ENCODE peak calls at places on chromosomes 6 and 20, in five cellular contexts. One of them, this sample, is unnamed.

GRCh38 chr20:9555781-9556180 is 41.4 kb downstream of the LAMP5 start:
- DNase-seq in progenitor cell of endocrine pancreas: no peak
- DNase-seq in GM20000: no peak
- DNase-seq in coronary artery: no peak
- DNase-seq in HFFc6: peak; percentile 26
- DNase-seq in this sample: no peak

GRCh38 chr6:17193376-17193775 is 87.8 kb upstream of the RBM24 start:
- DNase-seq in progenitor cell of endocrine pancreas: no peak
- DNase-seq in GM20000: no peak
- DNase-seq in coronary artery: no peak
- DNase-seq in HFFc6: peak; percentile 16
- DNase-seq in this sample: no peak

GRCh38 chr6:112337209-112337638 is 9.9 kb upstream of the RFPL4B start:
- DNase-seq in progenitor cell of endocrine pancreas: peak; percentile 18
- DNase-seq in GM20000: no peak
- DNase-seq in coronary artery: no peak
- DNase-seq in HFFc6: peak; percentile 87
- DNase-seq in this sample: no peak

GRCh38 chr20:59600472-59600871 is 3.9 kb upstream of the PHACTR3 start:
- DNase-seq in progenitor cell of endocrine pancreas: no peak
- DNase-seq in GM20000: no peak
- DNase-seq in coronary artery: no peak
- DNase-seq in HFFc6: no peak
- DNase-seq in this sample: no peak

GRCh38 chr20:35743693-35744491 is 1.8 kb upstream of the RBM39 start:
- DNase-seq in progenitor cell of endocrine pancreas: no peak
- DNase-seq in GM20000: no peak
- DNase-seq in coronary artery: no peak
- DNase-seq in HFFc6: no peak
- DNase-seq in this sample: no peak

GRCh38 chr20:8309638-8310037 is 177.6 kb downstream of the PLCB1 start:
- DNase-seq in progenitor cell of endocrine pancreas: no peak
- DNase-seq in GM20000: no peak
- DNase-seq in coronary artery: no peak
- DNase-seq in HFFc6: no peak
- DNase-seq in this sample: no peak

GRCh38 chr6:138593100-138593877 is 94.0 kb upstream of the NHSL1 start:
- DNase-seq in progenitor cell of endocrine pancreas: no peak
- DNase-seq in GM20000: peak; percentile 51
- DNase-seq in coronary artery: no peak
- DNase-seq in HFFc6: peak; percentile 98
- DNase-seq in this sample: peak; percentile 49

GRCh38 chr20:5061209-5061608 is 58.5 kb downstream of the PCNA start:
- DNase-seq in progenitor cell of endocrine pancreas: no peak
- DNase-seq in GM20000: no peak
- DNase-seq in coronary artery: no peak
- DNase-seq in HFFc6: peak; percentile 21
- DNase-seq in this sample: no peak

GRCh38 chr20:33687370-33687915 is 1.3 kb upstream of the E2F1 start:
- DNase-seq in progenitor cell of endocrine pancreas: no peak
- DNase-seq in GM20000: no peak
- DNase-seq in coronary artery: no peak
- DNase-seq in HFFc6: no peak
- DNase-seq in this sample: no peak

GRCh38 chr6:33967966-33968724 is 164.3 kb upstream of the MLN start:
- DNase-seq in progenitor cell of endocrine pancreas: no peak
- DNase-seq in GM20000: no peak
- DNase-seq in coronary artery: no peak
- DNase-seq in HFFc6: peak; percentile 25
- DNase-seq in this sample: no peak

GRCh38 chr20:63093966-63094766 is 87.4 kb upstream of the BHLHE23 start:
- DNase-seq in progenitor cell of endocrine pancreas: no peak
- DNase-seq in GM20000: no peak
- DNase-seq in coronary artery: peak; percentile 56
- DNase-seq in HFFc6: no peak
- DNase-seq in this sample: no peak

GRCh38 chr20:36717657-36718056 is 28.2 kb downstream of the NDRG3 start:
- DNase-seq in progenitor cell of endocrine pancreas: no peak
- DNase-seq in GM20000: no peak
- DNase-seq in coronary artery: no peak
- DNase-seq in HFFc6: peak; percentile 2
- DNase-seq in this sample: no peak

GRCh38 chr20:48148020-48148419 is 362.7 kb upstream of the SULF2 start:
- DNase-seq in progenitor cell of endocrine pancreas: no peak
- DNase-seq in GM20000: no peak
- DNase-seq in coronary artery: no peak
- DNase-seq in HFFc6: no peak
- DNase-seq in this sample: no peak

GRCh38 chr6:74973621-74974020 is 232.2 kb downstream of the COL12A1 start:
- DNase-seq in progenitor cell of endocrine pancreas: no peak
- DNase-seq in GM20000: no peak
- DNase-seq in coronary artery: no peak
- DNase-seq in HFFc6: no peak
- DNase-seq in this sample: no peak

GRCh38 chr6:142568857-142569597 is 267.2 kb downstream of the ADGRG6 start:
- DNase-seq in progenitor cell of endocrine pancreas: no peak
- DNase-seq in GM20000: no peak
- DNase-seq in coronary artery: no peak
- DNase-seq in HFFc6: peak; percentile 84
- DNase-seq in this sample: no peak

GRCh38 chr6:166586424-166587156 is at the start of gene RAMACL:
- DNase-seq in progenitor cell of endocrine pancreas: no peak
- DNase-seq in GM20000: peak; percentile 88
- DNase-seq in coronary artery: no peak
- DNase-seq in HFFc6: no peak
- DNase-seq in this sample: peak; percentile 82

GRCh38 chr6:156933201-156934053 is 156.2 kb downstream of the ARID1B start:
- DNase-seq in progenitor cell of endocrine pancreas: peak; percentile 28
- DNase-seq in GM20000: no peak
- DNase-seq in coronary artery: no peak
- DNase-seq in HFFc6: no peak
- DNase-seq in this sample: no peak

GRCh38 chr6:31498748-31499147 is 803 bp downstream of the MICB start:
- DNase-seq in progenitor cell of endocrine pancreas: no peak
- DNase-seq in GM20000: no peak
- DNase-seq in coronary artery: no peak
- DNase-seq in HFFc6: no peak
- DNase-seq in this sample: no peak

GRCh38 chr20:5033566-5033965 is 32.3 kb upstream of the SLC23A2 start:
- DNase-seq in progenitor cell of endocrine pancreas: no peak
- DNase-seq in GM20000: no peak
- DNase-seq in coronary artery: no peak
- DNase-seq in HFFc6: peak; percentile 28
- DNase-seq in this sample: no peak

GRCh38 chr20:36154696-36155628 is at the start of gene EPB41L1:
- DNase-seq in progenitor cell of endocrine pancreas: peak; percentile 23
- DNase-seq in GM20000: peak; percentile 42
- DNase-seq in coronary artery: no peak
- DNase-seq in HFFc6: no peak
- DNase-seq in this sample: no peak

GRCh38 chr6:26159417-26160273 is 72.4 kb downstream of the HFE start:
- DNase-seq in progenitor cell of endocrine pancreas: no peak
- DNase-seq in GM20000: no peak
- DNase-seq in coronary artery: no peak
- DNase-seq in HFFc6: peak; percentile 25
- DNase-seq in this sample: peak; percentile 21

GRCh38 chr6:91659881-91660280 is 1073.0 kb upstream of the MAP3K7 start:
- DNase-seq in progenitor cell of endocrine pancreas: no peak
- DNase-seq in GM20000: no peak
- DNase-seq in coronary artery: no peak
- DNase-seq in HFFc6: no peak
- DNase-seq in this sample: no peak

GRCh38 chr6:49939993-49940498 is 23.9 kb downstream of the DEFB114 start:
- DNase-seq in progenitor cell of endocrine pancreas: no peak
- DNase-seq in GM20000: no peak
- DNase-seq in coronary artery: no peak
- DNase-seq in HFFc6: no peak
- DNase-seq in this sample: no peak

GRCh38 chr6:87722831-87723726 is 21.0 kb upstream of the AKIRIN2 start:
- DNase-seq in progenitor cell of endocrine pancreas: no peak
- DNase-seq in GM20000: no peak
- DNase-seq in coronary artery: peak; percentile 75
- DNase-seq in HFFc6: peak; percentile 97
- DNase-seq in this sample: no peak

GRCh38 chr20:717271-717670 is 41.7 kb upstream of the SCRT2 start:
- DNase-seq in progenitor cell of endocrine pancreas: no peak
- DNase-seq in GM20000: no peak
- DNase-seq in coronary artery: no peak
- DNase-seq in HFFc6: no peak
- DNase-seq in this sample: no peak

GRCh38 chr6:145028144-145028818 is 707.0 kb downstream of the EPM2A start:
- DNase-seq in progenitor cell of endocrine pancreas: no peak
- DNase-seq in GM20000: peak; percentile 33
- DNase-seq in coronary artery: no peak
- DNase-seq in HFFc6: peak; percentile 44
- DNase-seq in this sample: peak; percentile 31

GRCh38 chr6:2237001-2237400 is 8.4 kb downstream of the GMDS start:
- DNase-seq in progenitor cell of endocrine pancreas: no peak
- DNase-seq in GM20000: no peak
- DNase-seq in coronary artery: no peak
- DNase-seq in HFFc6: peak; percentile 84
- DNase-seq in this sample: no peak

GRCh38 chr20:56653221-56653620 is 24.1 kb downstream of the TFAP2C start:
- DNase-seq in progenitor cell of endocrine pancreas: no peak
- DNase-seq in GM20000: no peak
- DNase-seq in coronary artery: no peak
- DNase-seq in HFFc6: peak; percentile 9
- DNase-seq in this sample: no peak

GRCh38 chr20:49248879-49249665 is 28.8 kb downstream of the ZNFX1 start:
- DNase-seq in progenitor cell of endocrine pancreas: no peak
- DNase-seq in GM20000: no peak
- DNase-seq in coronary artery: no peak
- DNase-seq in HFFc6: no peak
- DNase-seq in this sample: no peak

GRCh38 chr20:45229264-45230056 is 8.3 kb downstream of the SEMG2 start:
- DNase-seq in progenitor cell of endocrine pancreas: no peak
- DNase-seq in GM20000: peak; percentile 22
- DNase-seq in coronary artery: no peak
- DNase-seq in HFFc6: no peak
- DNase-seq in this sample: peak; percentile 26

GRCh38 chr6:131909408-131910218 is 41.6 kb downstream of the CCN2 start:
- DNase-seq in progenitor cell of endocrine pancreas: peak; percentile 56
- DNase-seq in GM20000: peak; percentile 61
- DNase-seq in coronary artery: peak; percentile 78
- DNase-seq in HFFc6: peak; percentile 71
- DNase-seq in this sample: peak; percentile 55

GRCh38 chr6:14804444-14805210 is 441.2 kb upstream of the JARID2 start:
- DNase-seq in progenitor cell of endocrine pancreas: no peak
- DNase-seq in GM20000: no peak
- DNase-seq in coronary artery: peak; percentile 76
- DNase-seq in HFFc6: peak; percentile 93
- DNase-seq in this sample: no peak
- TF ChIP-seq CTCF in progenitor cell of endocrine pancreas: no peak
- TF ChIP-seq CTCF in GM20000: no peak
- TF ChIP-seq CTCF in coronary artery: no peak
- TF ChIP-seq CTCF in HFFc6: no peak
- TF ChIP-seq CTCF in this sample: no peak

DNA sequence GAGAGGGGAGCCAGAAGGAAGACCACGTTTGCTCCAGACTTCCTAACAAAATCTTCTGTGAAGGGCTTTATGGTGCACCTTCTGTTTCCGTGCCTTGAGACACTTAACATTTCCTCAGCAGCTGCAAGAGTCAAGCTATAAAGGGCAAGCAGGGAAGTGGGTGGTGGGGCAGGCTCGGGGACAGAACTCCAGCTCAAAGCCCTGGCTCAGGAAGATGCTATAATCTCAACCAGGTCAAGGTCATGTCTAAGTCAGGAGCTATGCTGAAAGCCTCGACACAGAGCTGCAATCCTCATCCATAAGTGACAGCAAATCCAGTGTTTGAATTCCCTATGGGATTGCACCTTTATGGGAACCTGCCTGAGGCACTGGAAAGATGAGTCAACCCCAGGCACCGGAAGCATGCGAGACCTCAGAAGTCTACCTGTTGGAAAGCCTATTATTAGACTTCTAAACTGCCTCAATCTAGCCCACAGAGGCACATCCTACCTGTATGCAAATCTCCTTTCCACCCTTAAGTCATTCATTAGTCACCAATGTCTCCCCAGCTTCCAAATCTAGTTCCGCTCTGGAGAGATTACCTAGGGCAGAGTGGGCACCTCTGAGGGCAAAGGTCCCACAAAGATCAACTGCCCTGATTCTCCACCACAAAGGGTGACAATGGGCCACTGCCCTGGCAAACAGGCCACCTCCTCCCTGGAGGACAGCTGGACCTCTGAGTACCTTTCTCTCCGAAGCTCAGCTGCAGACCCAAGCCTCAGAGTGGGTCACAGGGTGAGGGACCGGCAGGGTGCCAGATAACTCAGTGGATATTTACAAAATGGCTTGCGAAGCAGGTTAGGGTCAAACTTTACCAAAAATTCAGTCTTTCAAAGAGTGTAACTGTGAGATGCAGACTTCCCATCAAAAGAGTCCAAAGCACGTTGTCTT is 287.0 kb downstream of the CDC5L start:
- DNase-seq in progenitor cell of endocrine pancreas: no peak
- DNase-seq in GM20000: no peak
- DNase-seq in coronary artery: peak; percentile 59
- DNase-seq in HFFc6: no peak
- DNase-seq in this sample: no peak
- TF ChIP-seq CTCF in progenitor cell of endocrine pancreas: no peak
- TF ChIP-seq CTCF in GM20000: no peak
- TF ChIP-seq CTCF in coronary artery: no peak
- TF ChIP-seq CTCF in HFFc6: no peak
- TF ChIP-seq CTCF in this sample: no peak

GRCh38 chr6:41426888-41427641 is 91.7 kb downstream of the NCR2 start:
- DNase-seq in progenitor cell of endocrine pancreas: no peak
- DNase-seq in GM20000: no peak
- DNase-seq in coronary artery: no peak
- DNase-seq in HFFc6: no peak
- DNase-seq in this sample: no peak
- TF ChIP-seq CTCF in progenitor cell of endocrine pancreas: no peak
- TF ChIP-seq CTCF in GM20000: no peak
- TF ChIP-seq CTCF in coronary artery: no peak
- TF ChIP-seq CTCF in HFFc6: no peak
- TF ChIP-seq CTCF in this sample: no peak

GRCh38 chr6:108883172-108883571 is 35.0 kb downstream of the ARMC2 start:
- DNase-seq in progenitor cell of endocrine pancreas: no peak
- DNase-seq in GM20000: peak; percentile 20
- DNase-seq in coronary artery: no peak
- DNase-seq in HFFc6: no peak
- DNase-seq in this sample: peak; percentile 20

GRCh38 chr6:108888745-108889144 is 40.5 kb downstream of the ARMC2 start:
- DNase-seq in progenitor cell of endocrine pancreas: no peak
- DNase-seq in GM20000: no peak
- DNase-seq in coronary artery: no peak
- DNase-seq in HFFc6: no peak
- DNase-seq in this sample: no peak

GRCh38 chr6:108884211-108885059 is 36.2 kb downstream of the ARMC2 start:
- DNase-seq in progenitor cell of endocrine pancreas: no peak
- DNase-seq in GM20000: no peak
- DNase-seq in coronary artery: no peak
- DNase-seq in HFFc6: no peak
- DNase-seq in this sample: no peak

DNA sequence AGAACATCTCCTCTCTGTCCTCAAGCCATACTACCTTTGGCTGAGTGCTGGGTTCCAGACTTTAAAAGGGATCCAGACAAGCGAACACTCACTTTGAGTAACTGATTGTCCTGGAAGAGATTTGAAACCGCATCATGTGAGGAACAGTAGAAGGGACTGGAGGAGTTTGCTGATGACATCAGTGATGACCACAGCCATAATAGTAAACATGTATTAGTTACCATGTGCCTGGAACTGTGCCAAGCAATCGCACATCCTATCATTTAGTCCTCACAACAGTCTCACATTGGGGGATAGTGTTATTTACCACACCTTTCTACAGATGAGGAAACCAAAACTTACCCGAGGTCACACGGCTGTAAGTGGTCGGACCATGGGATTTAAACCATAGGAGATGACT is 39.8 kb downstream of the ARMC2 start:
- DNase-seq in progenitor cell of endocrine pancreas: no peak
- DNase-seq in GM20000: no peak
- DNase-seq in coronary artery: no peak
- DNase-seq in HFFc6: no peak
- DNase-seq in this sample: no peak
- TF ChIP-seq CTCF in progenitor cell of endocrine pancreas: no peak
- TF ChIP-seq CTCF in GM20000: no peak
- TF ChIP-seq CTCF in coronary artery: no peak
- TF ChIP-seq CTCF in HFFc6: no peak
- TF ChIP-seq CTCF in this sample: no peak

This sample was measured in GM10248.